ENCODE peak calls at places on chromosomes 2 and 18, in four cellular contexts. N, T, O and I are unnamed samples.

GRCh38 chr2:107062173-107062572 is 176.2 kb upstream of the ST6GAL2 start:
- DNase-seq in N (no peak), T (no peak), O (no peak), I (no peak)

GRCh38 chr2:990970-991369 is 40.3 kb downstream of the SNTG2 start:
- DNase-seq in N (no peak), T (no peak), O (no peak), I (no peak)

GRCh38 chr2:190809139-190809764 is 71.4 kb upstream of the GLS start:
- DNase-seq in N (no peak), T (no peak), O (no peak), I (no peak)

GRCh38 chr2:9722451-9722850 is 91.7 kb upstream of the YWHAQ start:
- DNase-seq in N (no peak), T (no peak), O (no peak), I (no peak)

GRCh38 chr2:237154050-237154638 is 68.5 kb downstream of the COPS8 start:
- DNase-seq in N (peak), T (peak), O (peak), I (no peak)

GRCh38 chr2:23782126-23782525 is 144.8 kb downstream of the ATAD2B start:
- DNase-seq in N (no peak), T (no peak), O (no peak), I (no peak)

GRCh38 chr18:78955066-78955465 is 24.6 kb upstream of the SALL3 start:
- DNase-seq in N (no peak), T (no peak), O (no peak), I (no peak)

GRCh38 chr18:36653141-36653869 is 175.5 kb downstream of the TPGS2 start:
- DNase-seq in N (no peak), T (no peak), O (no peak), I (no peak)

GRCh38 chr18:669077-669476 is 11.6 kb downstream of the TYMS start:
- DNase-seq in N (no peak), T (no peak), O (no peak), I (no peak)

GRCh38 chr2:217612920-217613319 is 389.9 kb downstream of the TNS1 start:
- DNase-seq in N (no peak), T (no peak), O (no peak), I (no peak)

DNA sequence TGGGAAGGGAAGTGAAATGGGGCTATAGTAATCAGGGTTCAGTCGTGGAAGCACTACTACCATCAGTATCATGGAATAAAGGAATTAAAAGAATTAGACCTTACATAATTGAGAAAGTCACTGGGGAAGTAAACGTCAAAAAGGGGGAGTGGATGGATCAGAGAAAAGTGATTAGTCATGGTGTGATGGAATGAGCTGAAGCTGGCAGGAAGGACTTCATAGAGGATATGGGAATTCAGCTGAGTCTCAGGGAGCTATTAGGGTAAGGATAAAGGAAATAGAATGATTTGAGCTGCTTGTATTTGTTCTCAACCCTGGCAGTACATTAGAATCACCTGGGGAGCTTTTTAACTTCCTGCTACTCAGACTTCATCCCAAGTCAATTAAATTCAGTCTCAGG is 53.4 kb upstream of the SETBP1 start:
- DNase-seq in N (peak), T (no peak), O (no peak), I (no peak)
- H3K27ac ChIP-seq in N (no peak), T (no peak), O (no peak), I (no peak)

DNA sequence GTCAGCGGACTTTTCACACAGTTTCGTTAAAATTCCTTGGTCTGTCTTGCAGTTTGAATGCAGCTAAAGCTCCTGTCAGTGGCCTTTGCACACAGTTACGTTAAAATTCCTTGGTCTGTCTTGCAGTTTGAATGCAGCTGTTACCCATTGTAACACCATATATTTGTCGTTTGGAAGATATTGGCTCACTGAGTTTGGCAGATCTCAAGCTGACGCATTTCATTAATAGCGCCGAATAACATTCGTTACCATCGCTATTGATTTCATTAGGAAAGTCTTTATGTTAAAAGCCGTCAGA is 1.1 kb downstream of the LIMS1 start:
- DNase-seq in N (no peak), T (no peak), O (no peak), I (no peak)
- H3K27ac ChIP-seq in N (peak), T (peak), O (peak), I (no peak)

DNA sequence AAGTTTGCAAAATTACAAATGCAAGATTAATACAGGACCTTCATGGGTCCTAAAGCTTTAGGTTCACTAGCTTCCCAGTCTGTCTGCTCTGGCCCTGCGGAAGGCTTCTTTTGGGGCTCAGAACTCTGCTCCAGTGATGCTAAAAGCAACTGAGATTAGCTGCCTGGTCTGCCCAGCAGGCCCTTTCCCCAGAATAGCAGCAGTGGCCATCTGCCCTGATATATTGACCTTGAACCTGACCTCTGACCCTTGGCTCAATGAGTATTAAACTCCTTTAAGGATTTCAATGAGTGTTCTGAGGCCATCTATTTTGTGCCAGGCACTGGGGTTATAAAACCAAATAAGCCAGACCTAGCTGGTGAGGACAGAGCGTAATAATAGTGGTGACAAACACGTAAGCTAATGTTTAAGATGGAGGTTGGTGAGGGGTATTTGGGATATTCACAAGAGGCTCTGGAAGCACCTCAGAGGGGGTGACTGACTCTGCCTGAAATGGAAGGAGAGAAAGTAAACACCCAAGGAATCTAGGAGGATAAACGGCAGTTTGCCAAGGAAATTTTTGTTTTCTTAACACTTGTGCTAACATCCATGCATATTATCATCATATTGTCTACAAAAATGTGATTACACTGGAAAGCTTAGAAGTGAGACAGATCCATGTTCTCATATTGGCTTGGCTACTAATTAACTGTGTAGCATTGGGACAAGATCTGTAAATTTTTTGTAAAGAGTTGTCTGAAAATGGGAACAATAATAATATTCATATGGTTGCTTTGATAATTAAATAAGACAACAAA is 50.4 kb upstream of the LCLAT1 start:
- DNase-seq in N (no peak), T (no peak), O (no peak), I (no peak)
- H3K27ac ChIP-seq in N (no peak), T (no peak), O (no peak), I (no peak)

DNA sequence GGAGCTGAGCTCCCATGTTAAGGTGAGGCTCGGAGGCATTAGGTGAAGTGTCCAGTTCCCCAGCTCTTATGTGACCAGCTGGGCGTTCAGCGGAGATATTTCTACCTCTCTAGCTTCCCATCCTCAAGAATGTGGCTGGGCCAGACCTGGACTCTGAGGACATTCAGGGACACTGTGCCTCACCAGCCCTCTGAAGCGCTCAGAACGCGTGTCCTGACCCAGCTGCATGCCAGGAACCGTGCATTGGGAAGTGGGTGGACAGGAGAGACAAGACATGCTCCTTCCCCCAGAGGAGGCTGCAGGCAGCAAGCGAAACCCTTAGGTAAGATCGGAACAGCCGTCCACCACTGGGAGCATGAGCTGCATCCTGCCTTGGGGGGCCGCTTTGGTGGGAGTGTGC is 38.0 kb upstream of the GPAT2 start:
- DNase-seq in N (no peak), T (no peak), O (no peak), I (no peak)
- H3K27ac ChIP-seq in N (no peak), T (no peak), O (no peak), I (peak)